ENCODE peak calls at places on chromosome 10, in seven cellular contexts. K, R, B, D, W, F and M are unnamed samples.

GRCh38 chr10:69123306-69123746 is 652 bp upstream of the VPS26A start:
- DNase-seq in B (peak), R (no peak), K (peak), W (peak), D (no peak), F (peak), M (peak)

GRCh38 chr10:122847782-122848604 is 2.3 kb upstream of the CUZD1 start:
- DNase-seq in D (no peak), B (no peak), R (no peak), F (peak), W (no peak), K (no peak), M (no peak)

GRCh38 chr10:10816453-10816852 is 201.2 kb upstream of the CELF2 start:
- DNase-seq in W (no peak), R (no peak), D (no peak), K (no peak), F (peak), B (no peak), M (no peak)

GRCh38 chr10:23055424-23056191 is 39.8 kb upstream of the MSRB2 start:
- DNase-seq in D (no peak), W (no peak), F (no peak), B (no peak), K (no peak), R (no peak), M (peak)

GRCh38 chr10:100183482-100183881 is 2.3 kb downstream of the ERLIN1 start:
- DNase-seq in B (peak), D (no peak), F (no peak), W (peak), K (peak), R (no peak), M (no peak)

GRCh38 chr10:35903021-35903420 is 260.9 kb upstream of the FZD8 start:
- DNase-seq in B (no peak), D (no peak), W (no peak), K (no peak), F (no peak), R (no peak), M (no peak)

GRCh38 chr10:123514996-123515395 is 151.2 kb upstream of the GPR26 start:
- DNase-seq in W (no peak), F (no peak), B (no peak), R (no peak), K (no peak), D (no peak), M (no peak)

GRCh38 chr10:81978238-81978637 is 103.2 kb downstream of the NRG3 start:
- DNase-seq in D (no peak), W (peak), R (no peak), K (no peak), F (peak), B (peak), M (peak)

GRCh38 chr10:125548878-125549277 is 134.1 kb downstream of the TEX36 start:
- DNase-seq in W (no peak), K (no peak), B (no peak), F (no peak), D (no peak), R (no peak), M (no peak)

GRCh38 chr10:77791506-77791905 is 135.0 kb downstream of the DLG5 start:
- DNase-seq in W (no peak), F (no peak), R (no peak), B (no peak), K (no peak), D (no peak), M (no peak)

GRCh38 chr10:71957546-71958275 is 6.5 kb upstream of the CHST3 start:
- DNase-seq in D (no peak), B (no peak), K (no peak), W (no peak), F (no peak), R (no peak), M (peak)

GRCh38 chr10:33114451-33114944 is 156.5 kb upstream of the ITGB1 start:
- DNase-seq in B (no peak), W (peak), D (no peak), F (peak), R (no peak), K (peak), M (no peak)

GRCh38 chr10:133261726-133262325 is 14.8 kb downstream of the ADAM8 start:
- DNase-seq in K (no peak), B (peak), R (peak), W (peak), F (peak), D (peak), M (peak)

GRCh38 chr10:116705498-116705897 is 36.9 kb downstream of the HSPA12A start:
- DNase-seq in K (no peak), D (no peak), F (no peak), W (no peak), B (no peak), R (no peak), M (no peak)

GRCh38 chr10:106474891-106475290 is 689.6 kb downstream of the SORCS1 start:
- DNase-seq in W (peak), F (no peak), R (no peak), D (no peak), B (no peak), K (no peak), M (no peak)

GRCh38 chr10:109737626-109738025 is 185.7 kb downstream of the XPNPEP1 start:
- DNase-seq in D (no peak), K (no peak), W (no peak), F (no peak), B (no peak), R (no peak), M (no peak)

GRCh38 chr10:71134732-71135211 is 77.6 kb upstream of the UNC5B start:
- DNase-seq in W (no peak), D (no peak), R (no peak), F (no peak), K (no peak), B (no peak), M (no peak)

GRCh38 chr10:81473755-81474154 is 401.2 kb upstream of the NRG3 start:
- DNase-seq in D (no peak), R (no peak), F (no peak), B (no peak), K (no peak), W (no peak), M (no peak)

GRCh38 chr10:119286983-119287612 is 79.7 kb downstream of the GRK5 start:
- DNase-seq in W (no peak), R (no peak), F (no peak), D (no peak), B (no peak), K (no peak), M (no peak)

GRCh38 chr10:12631787-12632562 is 282.6 kb downstream of the CAMK1D start:
- DNase-seq in K (no peak), B (no peak), W (no peak), D (no peak), F (no peak), R (no peak), M (no peak)

GRCh38 chr10:32446701-32447406 is 914 bp downstream of the CCDC7 start:
- DNase-seq in B (peak), R (no peak), W (no peak), K (no peak), F (peak), D (peak), M (peak)

GRCh38 chr10:103859161-103860141 is 4.1 kb upstream of the SH3PXD2A start:
- DNase-seq in W (peak), K (no peak), R (no peak), F (peak), B (peak), D (peak), M (peak)

GRCh38 chr10:75772153-75772887 is 340.9 kb downstream of the LRMDA start:
- DNase-seq in K (no peak), F (no peak), W (no peak), D (no peak), R (no peak), B (peak), M (no peak)

GRCh38 chr10:130179640-130180039 is 43.4 kb downstream of the GLRX3 start:
- DNase-seq in F (peak), W (peak), D (peak), R (no peak), K (no peak), B (peak), M (peak)

GRCh38 chr10:72691470-72692056 is 380 bp upstream of the MCU start:
- DNase-seq in W (no peak), F (peak), D (no peak), K (peak), B (peak), R (no peak), M (no peak)

GRCh38 chr10:73218466-73219191 is 28.4 kb downstream of the DNAJC9 start:
- DNase-seq in R (no peak), K (no peak), F (peak), B (peak), D (no peak), W (no peak), M (peak)

GRCh38 chr10:42722575-42722974 is 60.0 kb upstream of the BMS1 start:
- DNase-seq in K (no peak), W (no peak), B (no peak), R (no peak), D (no peak), F (no peak), M (no peak)

GRCh38 chr10:72126872-72127232 is 38.5 kb upstream of the SPOCK2 start:
- DNase-seq in K (no peak), F (no peak), B (no peak), W (no peak), R (no peak), D (no peak), M (no peak)

GRCh38 chr10:92382631-92383030 is 91.7 kb downstream of the MARCHF5 start:
- DNase-seq in K (no peak), F (no peak), R (no peak), D (no peak), W (no peak), B (no peak), M (no peak)

GRCh38 chr10:78783753-78784152 is 285.0 kb upstream of the ZMIZ1 start:
- DNase-seq in D (no peak), B (no peak), F (no peak), W (no peak), R (no peak), K (no peak), M (no peak)

GRCh38 chr10:122127943-122128342 is 139.0 kb downstream of the TACC2 start:
- DNase-seq in R (peak), K (no peak), F (peak), B (peak), D (peak), W (no peak), M (no peak)

GRCh38 chr10:80453715-80454525 is at the start of gene TSPAN14:
- DNase-seq in D (peak), F (peak), B (peak), R (peak), K (peak), W (peak), M (peak)

GRCh38 chr10:121661451-121661851 is 63.2 kb upstream of the FGFR2 start:
- DNase-seq in W (no peak), D (no peak), R (no peak), K (no peak), B (no peak), F (no peak), M (no peak)

GRCh38 chr10:61330669-61331068 is 122.5 kb downstream of the TMEM26 start:
- DNase-seq in F (no peak), K (no peak), D (no peak), R (no peak), B (no peak), W (no peak), M (no peak)

GRCh38 chr10:11874568-11875182 is 51.5 kb downstream of the PROSER2 start:
- DNase-seq in F (peak), B (peak), D (no peak), K (peak), W (peak), R (peak), M (peak)

GRCh38 chr10:12055722-12056121 is 13.0 kb upstream of the DHTKD1 start:
- DNase-seq in K (no peak), B (no peak), W (no peak), D (no peak), R (no peak), F (no peak), M (no peak)

GRCh38 chr10:125607689-125608290 is 75.2 kb downstream of the TEX36 start:
- DNase-seq in F (no peak), B (no peak), R (no peak), W (no peak), K (peak), D (no peak), M (no peak)

GRCh38 chr10:3122486-3123205 is 49.9 kb downstream of the PITRM1 start:
- DNase-seq in F (peak), B (no peak), R (peak), D (peak), W (no peak), K (no peak), M (no peak)

GRCh38 chr10:99339077-99339476 is 9.9 kb downstream of the CNNM1 start:
- DNase-seq in R (no peak), K (peak), F (peak), W (peak), D (no peak), B (peak), M (no peak)

GRCh38 chr10:112950714-112951348 is 784 bp downstream of the TCF7L2 start:
- DNase-seq in B (peak), K (no peak), R (peak), F (peak), W (peak), D (peak), M (peak)

GRCh38 chr10:112951349-112952281 is 1.6 kb downstream of the TCF7L2 start:
- DNase-seq in D (peak), B (peak), W (peak), F (peak), R (peak), K (peak), M (peak)

GRCh38 chr10:112949875-112950507 is at the start of gene TCF7L2:
- DNase-seq in R (peak), D (peak), K (peak), W (peak), B (peak), F (peak), M (peak)

GRCh38 chr10:112946649-112947048 is 3.4 kb upstream of the TCF7L2 start:
- DNase-seq in R (no peak), D (no peak), F (no peak), W (no peak), B (no peak), K (no peak), M (no peak)

DNA sequence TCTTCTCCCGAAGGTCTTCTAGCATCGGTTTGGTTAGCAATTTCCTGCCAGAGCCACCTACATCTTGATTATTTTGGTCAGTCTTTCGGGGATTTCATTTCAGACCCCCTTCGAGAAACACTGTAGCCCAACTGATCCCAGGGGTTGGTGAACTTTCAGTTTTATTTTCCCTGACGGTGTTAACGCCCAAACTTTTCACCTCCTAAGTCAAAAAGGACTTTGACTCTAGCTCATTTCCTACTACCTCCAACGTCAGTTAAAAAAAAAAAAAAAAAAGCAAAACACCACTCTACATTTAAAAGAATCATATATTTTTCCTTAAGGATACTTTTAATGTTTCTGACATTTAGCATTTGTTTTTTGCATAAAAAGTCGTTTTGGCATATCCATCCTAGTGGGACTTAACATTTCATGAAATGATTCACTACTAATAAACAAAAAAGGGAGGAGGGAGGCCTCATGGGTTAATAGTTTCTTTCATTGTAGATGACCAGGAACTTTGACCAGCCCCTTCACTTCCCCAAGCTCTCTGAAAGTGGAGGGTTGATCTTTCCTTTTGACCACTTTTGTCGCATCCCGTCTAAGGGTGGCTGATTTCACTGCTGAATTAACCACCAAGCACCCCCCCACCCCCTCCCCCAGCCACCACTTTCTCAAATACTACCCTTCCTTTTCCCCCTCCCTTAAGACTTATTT is 771 bp upstream of the TCF7L2 start:
- DNase-seq in D (peak), F (peak), K (peak), W (no peak), R (no peak), B (peak), M (no peak)
- H3K4me3 ChIP-seq in D (no peak), F (peak), K (peak), W (peak), R (peak), B (peak), M (peak)

DNA sequence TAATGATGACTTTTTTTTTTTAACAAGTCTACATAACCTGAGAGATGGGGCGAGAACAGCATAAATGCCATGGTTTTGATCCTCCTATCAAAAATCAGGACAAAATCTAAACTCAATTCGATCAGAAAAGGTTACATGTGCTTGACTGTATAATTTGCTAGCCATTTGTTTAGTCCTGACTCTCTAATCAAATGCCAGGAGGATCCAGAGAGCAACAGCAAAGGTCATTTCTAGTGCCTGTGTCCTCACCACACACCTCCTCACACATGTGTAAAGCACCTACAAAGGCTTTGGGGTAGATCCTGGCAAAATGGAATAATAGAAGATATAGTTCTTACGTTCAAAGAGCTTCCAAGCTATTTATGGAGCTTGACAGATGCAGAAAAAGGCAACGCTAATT is 11.0 kb upstream of the FAS start:
- DNase-seq in B (no peak), R (no peak), K (no peak), D (no peak), F (no peak), W (no peak), M (no peak)
- H3K27ac ChIP-seq in B (no peak), R (peak), K (no peak), D (peak), F (no peak), W (no peak), M (peak)

GRCh38 chr10:83167081-83167480 is 972.2 kb upstream of the GHITM start:
- DNase-seq in D (no peak), B (no peak), R (no peak), K (no peak), F (no peak), W (no peak), M (no peak)
- H3K4me3 ChIP-seq in D (no peak), B (no peak), R (no peak), K (no peak), F (no peak), W (no peak), M (no peak)

DNA sequence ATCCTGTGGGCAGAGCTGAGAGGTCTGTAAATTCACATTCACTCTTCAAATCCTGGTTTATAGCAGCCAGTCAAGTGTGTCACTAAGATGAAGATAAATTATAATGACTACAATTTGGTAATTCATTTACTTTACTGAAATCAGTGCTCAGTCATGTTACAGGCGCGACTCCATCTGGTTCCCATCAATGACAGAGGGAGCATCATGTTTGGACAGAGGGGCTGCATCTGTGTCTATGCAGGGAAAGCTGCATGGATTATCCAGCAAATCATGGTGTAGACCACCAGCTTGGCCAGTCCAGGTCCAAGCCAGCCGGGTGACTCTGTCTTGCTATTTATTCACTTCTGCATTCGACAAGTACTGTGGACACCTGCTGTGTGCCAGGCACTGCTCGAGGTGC is 214.1 kb upstream of the ZNF32 start:
- DNase-seq in D (no peak), R (no peak), B (no peak), W (no peak), F (no peak), K (no peak), M (no peak)
- H3K27ac ChIP-seq in D (no peak), R (peak), B (peak), W (no peak), F (peak), K (no peak), M (no peak)